ENCODE peak calls at places on chromosome 19, in five cellular contexts. H is iris pigment epithelial cell, D is lower leg skin, F is hypothalamus, E is activated T-cell treated with anti-CD3 and anti-CD28 coated beads for 4 hours. C is an unnamed sample.

GRCh38 chr19:41707502-41707812 is 969 bp upstream of the CEACAM5 start:
- DNase-seq in H (no peak), D (no peak), F (no peak), E (no peak), C (peak; percentile 51)

GRCh38 chr19:34539396-34539795 is 57.8 kb downstream of the WTIP start:
- DNase-seq in H (no peak), D (no peak), F (no peak), E (no peak), C (no peak)

GRCh38 chr19:31338069-31338767 is 11.0 kb downstream of the TSHZ3 start:
- DNase-seq in H (peak; percentile 81), D (no peak), F (no peak), E (no peak), C (peak; percentile 91)

GRCh38 chr19:19185853-19186728 is 5.9 kb downstream of the BORCS8 start:
- DNase-seq in H (peak; percentile 53), D (no peak), F (no peak), E (peak; percentile 50), C (peak; percentile 96)

GRCh38 chr19:58181902-58182576 is 822 bp upstream of the ZNF274 start:
- DNase-seq in H (peak; percentile 51), D (peak; percentile 29), F (no peak), E (peak; percentile 55), C (peak; percentile 86)

GRCh38 chr19:48910803-48911202 is 10.7 kb downstream of the NUCB1 start:
- DNase-seq in H (no peak), D (no peak), F (no peak), E (no peak), C (no peak)

GRCh38 chr19:1161716-1162115 is 12.4 kb downstream of the SBNO2 start:
- DNase-seq in H (peak; percentile 65), D (no peak), F (no peak), E (no peak), C (no peak)

GRCh38 chr19:3966051-3967017 is 4.6 kb downstream of the DAPK3 start:
- DNase-seq in H (no peak), D (no peak), F (no peak), E (no peak), C (no peak)

GRCh38 chr19:464146-464545 is 3.3 kb upstream of the SHC2 start:
- DNase-seq in H (no peak), D (no peak), F (no peak), E (no peak), C (peak; percentile 38)

GRCh38 chr19:34639491-34640085 is 37.4 kb downstream of the SCGB2B2 start:
- DNase-seq in H (peak; percentile 63), D (no peak), F (peak; percentile 9), E (peak; percentile 71), C (peak; percentile 80)

GRCh38 chr19:418761-419632 is 10.1 kb upstream of the C2CD4C start:
- DNase-seq in H (no peak), D (no peak), F (no peak), E (no peak), C (peak; percentile 42)

GRCh38 chr19:51735759-51736449 is 12.1 kb upstream of the HAS1 start:
- DNase-seq in H (peak; percentile 88), D (peak; percentile 42), F (no peak), E (no peak), C (no peak)

GRCh38 chr19:55552206-55552605 is 6.9 kb upstream of the SBK3 start:
- DNase-seq in H (no peak), D (no peak), F (no peak), E (no peak), C (no peak)

GRCh38 chr19:17687857-17688784 is at the start of gene UNC13A:
- DNase-seq in H (peak; percentile 21), D (no peak), F (peak; percentile 32), E (peak; percentile 4), C (peak; percentile 97)

GRCh38 chr19:30448386-30449130 is 76.4 kb downstream of the ZNF536 start:
- DNase-seq in H (no peak), D (no peak), F (no peak), E (no peak), C (no peak)

GRCh38 chr19:16266586-16266942 is 58.1 kb upstream of the KLF2 start:
- DNase-seq in H (no peak), D (no peak), F (no peak), E (peak; percentile 33), C (no peak)

GRCh38 chr19:28489126-28489660 is 723.8 kb downstream of the UQCRFS1 start:
- DNase-seq in H (no peak), D (no peak), F (no peak), E (no peak), C (peak; percentile 64)

GRCh38 chr19:45798995-45799517 is 6.4 kb upstream of the DMWD start:
- DNase-seq in H (peak; percentile 59), D (no peak), F (peak; percentile 40), E (peak; percentile 56), C (peak; percentile 89)

GRCh38 chr19:6352381-6353165 is 8.8 kb upstream of the CLPP start:
- DNase-seq in H (no peak), D (no peak), F (no peak), E (no peak), C (no peak)

GRCh38 chr19:778910-779653 is 18.2 kb upstream of the PTBP1 start:
- DNase-seq in H (peak; percentile 96), D (peak; percentile 84), F (no peak), E (no peak), C (peak; percentile 67)

GRCh38 chr19:13670846-13671245 is 93.5 kb upstream of the MRI1 start:
- DNase-seq in H (no peak), D (peak; percentile 22), F (no peak), E (no peak), C (no peak)

GRCh38 chr19:45862564-45863334 is at the start of gene SYMPK:
- DNase-seq in H (peak; percentile 99), D (peak; percentile 99), F (peak; percentile 99), E (peak; percentile 96), C (peak; percentile 100)

GRCh38 chr19:50489461-50490011 is 12.9 kb upstream of the GARIN5A start:
- DNase-seq in H (no peak), D (no peak), F (no peak), E (no peak), C (peak; percentile 55)

GRCh38 chr19:7665076-7665475 is 3.8 kb upstream of the RETN start:
- DNase-seq in H (peak; percentile 77), D (no peak), F (no peak), E (no peak), C (no peak)

GRCh38 chr19:23983406-23983805 is 68.7 kb downstream of the ZNF726 start:
- DNase-seq in H (no peak), D (no peak), F (no peak), E (no peak), C (no peak)

GRCh38 chr19:18000981-18001836 is 6.8 kb upstream of the ARRDC2 start:
- DNase-seq in H (peak; percentile 62), D (peak; percentile 91), F (peak; percentile 40), E (peak; percentile 79), C (peak; percentile 89)

C was measured in endodermal cell.